ENCODE peak calls at places on chromosome 12, in four cellular contexts. X, J, G and P are unnamed samples.

GRCh38 chr12:29051221-29051620 is 97.9 kb upstream of the FAR2 start:
- DNase-seq in X (no peak), J (no peak), G (no peak), P (no peak)

GRCh38 chr12:1552171-1552570 is 42.2 kb downstream of the FBXL14 start:
- DNase-seq in X (no peak), J (no peak), G (no peak), P (no peak)

GRCh38 chr12:114355389-114356088 is 50.4 kb downstream of the TBX5 start:
- DNase-seq in X (no peak), J (no peak), G (no peak), P (no peak)

GRCh38 chr12:32005496-32006125 is 46.4 kb downstream of the RESF1 start:
- DNase-seq in X (no peak), J (no peak), G (no peak), P (no peak)

GRCh38 chr12:111377440-111377839 is 8.5 kb upstream of the PHETA1 start:
- DNase-seq in X (no peak), J (no peak), G (no peak), P (no peak)

GRCh38 chr12:44812062-44812461 is 64.1 kb downstream of the NELL2 start:
- DNase-seq in X (no peak), J (peak; percentile 23), G (no peak), P (no peak)

GRCh38 chr12:114684098-114684869 is at the start of gene TBX3:
- DNase-seq in X (peak; percentile 97), J (no peak), G (peak; percentile 97), P (peak; percentile 96)

GRCh38 chr12:101667591-101667990 is 29.8 kb upstream of the CHPT1 start:
- DNase-seq in X (no peak), J (no peak), G (no peak), P (no peak)

GRCh38 chr12:53743277-53744129 is 8.3 kb downstream of the CISTR start:
- DNase-seq in X (peak; percentile 69), J (peak; percentile 49), G (no peak), P (no peak)

GRCh38 chr12:122040579-122041386 is 19.1 kb downstream of the BCL7A start:
- DNase-seq in X (no peak), J (no peak), G (no peak), P (no peak)

GRCh38 chr12:68483592-68484373 is 126.9 kb upstream of the RAP1B start:
- DNase-seq in X (no peak), J (no peak), G (no peak), P (no peak)

GRCh38 chr12:98401427-98401826 is 114.0 kb upstream of the TMPO start:
- DNase-seq in X (no peak), J (no peak), G (no peak), P (no peak)

GRCh38 chr12:105025890-105026289 is 39.8 kb downstream of the NOPCHAP1 start:
- DNase-seq in X (no peak), J (no peak), G (peak; percentile 70), P (peak; percentile 25)

GRCh38 chr12:109772622-109773321 is 59.1 kb downstream of the FAM222A start:
- DNase-seq in X (peak; percentile 30), J (no peak), G (no peak), P (no peak)

GRCh38 chr12:58883576-58884334 is 36.5 kb downstream of the LRIG3 start:
- DNase-seq in X (no peak), J (no peak), G (no peak), P (no peak)

GRCh38 chr12:58887071-58887470 is 33.2 kb downstream of the LRIG3 start:
- DNase-seq in X (no peak), J (no peak), G (no peak), P (no peak)

GRCh38 chr12:58882796-58883195 is 37.5 kb downstream of the LRIG3 start:
- DNase-seq in X (no peak), J (no peak), G (no peak), P (no peak)

GRCh38 chr12:58886474-58886873 is 33.8 kb downstream of the LRIG3 start:
- DNase-seq in X (no peak), J (no peak), G (no peak), P (no peak)

GRCh38 chr12:58884916-58885315 is 35.4 kb downstream of the LRIG3 start:
- DNase-seq in X (no peak), J (no peak), G (no peak), P (no peak)
- H3K9me3 ChIP-seq in X (no peaks in the 10 kb centered on the region), J (no peaks in the 10 kb centered on the region), G (no peaks in the 10 kb centered on the region), P (no peaks in the 10 kb centered on the region)

DNA sequence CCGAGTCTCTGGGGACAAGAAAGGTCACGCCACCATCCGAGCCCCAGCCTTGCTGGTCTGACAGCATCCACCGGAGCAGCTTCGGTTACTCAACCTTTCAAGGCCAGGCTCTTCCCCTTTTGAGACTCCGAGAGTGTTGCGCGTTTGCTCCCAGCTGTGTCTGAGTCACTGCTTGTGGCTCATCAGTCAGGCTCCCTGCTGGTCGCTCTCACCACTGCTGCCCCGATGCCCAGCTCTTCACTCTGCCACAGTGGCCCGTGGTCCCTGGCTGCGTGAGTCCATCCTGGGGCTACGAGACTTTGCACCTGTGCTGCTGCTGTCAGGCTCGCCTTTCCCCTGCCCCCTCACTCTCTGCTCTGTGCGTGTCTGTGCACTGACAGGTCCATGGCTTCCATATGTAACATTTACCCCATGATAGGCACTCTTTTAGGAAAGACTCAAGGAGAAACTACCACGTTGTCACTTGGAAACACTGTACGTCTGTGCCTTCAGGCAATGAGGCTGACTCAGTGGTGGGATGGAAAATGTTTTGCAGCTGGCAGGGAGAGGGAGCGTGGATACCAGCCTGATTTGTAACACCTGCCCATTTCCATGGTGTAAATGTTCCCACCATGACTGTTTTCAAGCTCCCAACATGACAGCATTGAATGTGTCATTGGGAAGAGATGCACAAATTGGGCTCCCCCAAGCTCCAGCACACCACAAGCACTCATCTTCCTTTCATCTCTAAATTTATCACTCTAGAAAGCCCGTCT is 350.7 kb downstream of the TMEM132D start:
- DNase-seq in X (no peak), J (no peak), G (no peak), P (no peak)
- H3K9me3 ChIP-seq in X (no peaks in the 10 kb centered on the region), J (no peaks in the 10 kb centered on the region), G (no peaks in the 10 kb centered on the region), P (no peaks in the 10 kb centered on the region)

DNA sequence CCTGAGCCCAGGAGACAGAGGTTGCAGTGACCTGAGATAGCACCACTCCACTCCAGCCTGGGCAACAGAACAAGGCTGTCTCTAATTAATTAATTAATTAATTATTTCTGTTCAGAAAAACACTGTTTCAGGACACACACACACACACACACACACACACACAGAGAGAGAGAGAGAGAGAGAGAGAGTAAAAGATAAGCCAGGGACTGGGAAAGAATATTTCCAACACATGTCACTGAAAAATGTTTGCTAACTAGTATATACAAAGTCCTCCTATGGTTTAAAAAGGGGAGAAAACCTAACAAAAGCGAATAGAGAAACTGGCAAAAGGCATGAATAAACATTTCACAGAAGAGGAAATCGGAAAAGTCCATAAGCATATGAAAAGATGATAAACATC is 18.1 kb upstream of the LRIG3 start:
- DNase-seq in X (no peak), J (no peak), G (no peak), P (no peak)
- H3K9me3 ChIP-seq in X (no peaks in the 10 kb centered on the region), J (no peaks in the 10 kb centered on the region), G (no peaks in the 10 kb centered on the region), P (no peaks in the 10 kb centered on the region)

GRCh38 chr12:38155526-38156496 is 160.8 kb upstream of the ALG10B start:
- DNase-seq in X (peak; percentile 49), J (no peak), G (peak; percentile 53), P (no peak)
- H3K9me3 ChIP-seq in X (no peaks in the 10 kb centered on the region), J (no peaks in the 10 kb centered on the region), G (no peaks in the 10 kb centered on the region), P (no peaks in the 10 kb centered on the region)

GRCh38 chr12:34400986-34401658 is 378.8 kb downstream of the ALG10 start:
- DNase-seq in X (peak; percentile 25), J (no peak), G (peak; percentile 34), P (peak; percentile 2)
- H3K9me3 ChIP-seq in X (no peaks in the 10 kb centered on the region), J (peaks cover 24% of the 10 kb centered on the region), G (no peaks in the 10 kb centered on the region), P (no peaks in the 10 kb centered on the region)